ENCODE peak calls at places on chromosomes 7 and 10, in seven cellular contexts. S is stomach, F is sigmoid colon, Z is transverse colon, J is H1, O is SK-N-SH, I is K562. W is an unnamed sample.

GRCh38 chr7:107173191-107173590 is 4.4 kb downstream of the HBP1 start:
- DNase-seq in O (no peak), Z (no peak), F (no peak), S (no peak), I (no peak), J (no peak), W (no peak)

GRCh38 chr10:31939797-31940708 is 11.4 kb upstream of the ARHGAP12 start:
- DNase-seq in S (no peak), O (peak), J (no peak), F (no peak), I (no peak), Z (no peak), W (no peak)

GRCh38 chr7:133434246-133434865 is 181.5 kb downstream of the EXOC4 start:
- DNase-seq in S (no peak), Z (no peak), F (no peak), O (peak), I (peak), J (no peak), W (no peak)

GRCh38 chr10:92490387-92490786 is 83.5 kb downstream of the IDE start:
- DNase-seq in I (no peak), O (no peak), F (no peak), J (no peak), S (no peak), Z (no peak), W (no peak)

GRCh38 chr10:112271982-112272381 is 11.2 kb upstream of the TECTB start:
- DNase-seq in S (no peak), O (no peak), F (no peak), J (no peak), I (no peak), Z (no peak), W (no peak)

GRCh38 chr7:29866490-29866930 is 60.2 kb downstream of the WIPF3 start:
- DNase-seq in F (no peak), J (no peak), Z (no peak), S (peak), I (no peak), O (no peak), W (no peak)

GRCh38 chr7:82678716-82679115 is 235.1 kb upstream of the CACNA2D1 start:
- DNase-seq in Z (no peak), J (no peak), I (no peak), S (no peak), F (no peak), O (no peak), W (no peak)

GRCh38 chr7:97971990-97972943 is 17.7 kb downstream of the OCM2 start:
- DNase-seq in I (peak), O (peak), S (peak), F (peak), Z (peak), J (no peak), W (peak)

DNA sequence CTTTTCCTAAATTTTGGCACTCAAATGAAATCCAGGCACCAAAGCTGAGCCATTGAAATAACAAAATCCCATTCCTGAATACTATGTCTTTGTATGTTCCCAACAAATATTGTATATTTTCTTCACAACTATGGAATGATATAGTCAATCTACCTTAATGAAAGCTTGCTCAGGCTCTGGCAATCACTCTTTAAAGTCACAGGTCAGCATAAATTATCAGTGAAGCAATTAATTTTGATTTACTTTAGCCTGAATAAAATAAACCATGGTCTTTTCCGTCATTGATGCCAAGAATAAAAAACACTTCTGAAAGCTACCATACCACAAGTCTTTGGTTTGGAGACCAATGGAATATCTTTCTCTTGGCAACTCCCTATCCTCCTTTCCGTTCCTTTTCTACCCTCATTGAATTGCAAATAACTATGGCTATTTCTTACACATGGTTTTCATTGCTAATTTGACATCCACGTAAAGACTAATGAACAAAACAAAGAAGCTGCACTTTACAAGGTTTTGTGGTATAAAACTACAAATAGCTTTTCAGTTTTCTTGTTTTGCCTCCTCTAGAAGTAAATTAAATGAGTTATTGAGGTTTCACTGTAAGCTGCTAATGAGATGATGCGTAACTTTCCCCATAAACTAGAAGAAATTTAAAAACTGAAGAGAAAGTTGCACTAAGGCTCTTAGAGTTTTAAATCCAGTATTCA is 166.6 kb downstream of the TAX1BP1 start:
- DNase-seq in J (no peak), Z (no peak), S (no peak), I (no peak), F (no peak), O (no peak), W (no peak)
- TF ChIP-seq EP300 in J (no peak), Z (no peak), S (no peak), I (no peak), F (no peak), O (no peak), W (no peak)

GRCh38 chr10:96244354-96244753 is 27.0 kb downstream of the BLNK start:
- DNase-seq in S (no peak), J (no peak), Z (peak), O (no peak), I (no peak), F (no peak), W (no peak)
- TF ChIP-seq POLR2AphosphoS5 in S (no peak), J (no peak), Z (no peak), O (no peak), I (no peak), F (no peak), W (no peak)

GRCh38 chr7:120864146-120864920 is 6.4 kb upstream of the TSPAN12 start:
- DNase-seq in I (no peak), J (no peak), Z (no peak), S (no peak), F (no peak), O (no peak), W (no peak)
- TF ChIP-seq EP300 in I (no peak), J (no peak), Z (no peak), S (no peak), F (no peak), O (no peak), W (no peak)

GRCh38 chr10:28991738-28992270 is 297.1 kb upstream of the LYZL1 start:
- DNase-seq in S (peak), J (peak), O (peak), Z (peak), I (peak), F (no peak), W (no peak)
- TF ChIP-seq POLR2AphosphoS5 in S (no peak), J (no peak), O (no peak), Z (no peak), I (no peak), F (no peak), W (no peak)

DNA sequence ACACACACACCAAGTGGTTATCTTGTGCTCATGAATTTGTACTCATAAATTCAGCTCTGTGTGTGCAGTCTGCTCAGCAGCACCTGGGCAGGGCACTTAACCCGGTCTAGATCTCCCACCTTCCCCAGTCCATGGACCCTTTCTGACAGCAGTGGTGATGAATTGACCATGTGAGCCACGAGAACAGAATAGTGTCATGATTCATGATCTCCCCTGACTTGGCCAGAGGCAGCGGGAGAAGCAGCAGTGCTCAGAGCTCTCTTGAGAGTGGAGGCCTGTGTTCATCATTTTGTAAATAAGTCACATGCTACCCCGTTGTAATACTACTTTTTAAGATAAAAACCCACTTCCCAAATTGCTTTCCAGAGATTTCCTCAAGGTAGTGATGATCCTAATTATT is 74.2 kb downstream of the GALNT17 start:
- DNase-seq in J (no peak), F (no peak), O (no peak), Z (no peak), S (no peak), I (no peak), W (no peak)
- TF ChIP-seq EP300 in J (no peak), F (no peak), O (no peak), Z (no peak), S (no peak), I (no peak), W (no peak)

GRCh38 chr7:25894002-25894901 is 257.7 kb upstream of the NFE2L3 start:
- DNase-seq in I (peak), S (peak), Z (peak), J (peak), O (peak), F (no peak), W (no peak)
- TF ChIP-seq POLR2AphosphoS5 in I (no peak), S (no peak), Z (no peak), J (no peak), O (no peak), F (no peak), W (no peak)

GRCh38 chr7:155198901-155199845 is 98.5 kb upstream of the INSIG1 start:
- DNase-seq in F (no peak), J (no peak), S (no peak), O (no peak), I (no peak), Z (no peak), W (no peak)
- TF ChIP-seq EP300 in F (no peak), J (no peak), S (no peak), O (no peak), I (no peak), Z (no peak), W (no peak)

DNA sequence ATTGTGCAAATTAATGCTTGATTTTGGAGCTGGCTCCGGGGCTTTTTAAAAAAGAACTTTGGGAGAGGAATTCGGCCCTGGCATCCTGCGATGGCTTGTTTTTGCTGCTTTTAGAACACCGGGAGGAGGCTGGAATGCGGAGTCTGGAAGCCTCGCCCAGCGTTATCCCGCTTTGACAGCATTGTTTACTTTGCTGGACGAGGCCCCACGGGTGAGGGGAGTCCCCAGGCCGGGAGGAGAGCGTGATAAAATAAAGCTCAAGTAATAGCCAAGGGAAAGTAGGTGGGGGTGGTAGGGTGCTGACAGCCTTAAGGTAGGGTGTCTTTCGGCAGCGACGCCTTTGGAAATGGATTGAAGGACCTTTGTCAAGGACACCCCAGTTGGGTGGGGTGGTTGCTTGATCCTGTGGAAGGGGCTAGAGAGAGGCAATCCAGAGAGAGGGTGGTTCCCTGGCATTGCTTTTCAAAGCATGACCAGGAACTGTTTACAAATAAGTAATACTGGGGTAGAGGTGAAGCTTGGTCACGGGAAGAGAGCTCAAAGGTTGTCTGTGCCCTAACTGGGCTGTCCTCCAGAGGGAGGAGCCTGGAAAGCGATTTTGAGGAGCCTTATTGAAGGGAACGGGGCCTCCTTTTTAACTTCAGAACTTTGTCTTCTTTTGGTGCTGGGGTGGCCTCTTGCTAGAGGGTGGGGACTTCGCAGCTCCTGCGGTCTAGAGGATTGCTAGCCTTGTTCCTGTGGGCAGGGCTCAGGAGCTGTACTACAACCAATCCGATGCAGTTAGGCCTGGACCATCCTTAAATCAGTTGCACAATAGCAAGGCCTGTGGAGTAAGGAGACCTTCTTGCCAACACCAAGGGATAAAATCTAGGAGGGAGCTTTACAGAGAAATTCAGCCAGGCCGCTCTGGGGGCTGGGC is 1.2 kb downstream of the EIF4EBP2 start:
- DNase-seq in Z (peak), J (no peak), I (peak), F (peak), S (peak), O (peak), W (peak)
- TF ChIP-seq POLR2AphosphoS5 in Z (peak), J (no peak), I (no peak), F (peak), S (peak), O (no peak), W (peak)